ENCODE peak calls at places on chromosome 4, in six cellular contexts. E, O, N, L, C and B are unnamed samples.

GRCh38 chr4:174494146-174494545 is 28.1 kb downstream of the HPGD start:
- DNase-seq in E (no peak), O (no peak), N (no peak), L (no peak), C (no peak), B (no peak)

GRCh38 chr4:40564004-40564403 is 65.7 kb downstream of the RBM47 start:
- DNase-seq in E (no peak), O (no peak), N (no peak), L (no peak), C (no peak), B (peak; percentile 6)

GRCh38 chr4:134499074-134499473 is 297.5 kb upstream of the PABPC4L start:
- DNase-seq in E (no peak), O (no peak), N (no peak), L (no peak), C (no peak), B (no peak)

GRCh38 chr4:20272411-20272872 is 20.7 kb downstream of the SLIT2 start:
- DNase-seq in E (no peak), O (no peak), N (no peak), L (no peak), C (no peak), B (no peak)

GRCh38 chr4:75497133-75497532 is 17.1 kb downstream of the RCHY1 start:
- DNase-seq in E (no peak), O (no peak), N (no peak), L (no peak), C (no peak), B (no peak)

GRCh38 chr4:178142724-178143123 is 700.5 kb upstream of the AGA start:
- DNase-seq in E (no peak), O (no peak), N (no peak), L (no peak), C (no peak), B (no peak)

GRCh38 chr4:786861-787300 is 39.0 kb downstream of the CPLX1 start:
- DNase-seq in E (no peak), O (no peak), N (no peak), L (no peak), C (peak; percentile 13), B (no peak)

GRCh38 chr4:123555500-123556273 is 159.1 kb downstream of the SPRY1 start:
- DNase-seq in E (peak; percentile 87), O (peak; percentile 2), N (peak; percentile 87), L (peak; percentile 96), C (peak; percentile 81), B (peak; percentile 28)

GRCh38 chr4:140884431-140885058 is 128.4 kb upstream of the TBC1D9 start:
- DNase-seq in E (peak; percentile 39), O (no peak), N (no peak), L (peak; percentile 29), C (no peak), B (no peak)

GRCh38 chr4:14864967-14865366 is 137.3 kb upstream of the CPEB2 start:
- DNase-seq in E (no peak), O (no peak), N (no peak), L (no peak), C (no peak), B (no peak)

GRCh38 chr4:145170209-145170608 is 10.2 kb downstream of the OTUD4 start:
- DNase-seq in E (no peak), O (no peak), N (no peak), L (no peak), C (no peak), B (no peak)

DNA sequence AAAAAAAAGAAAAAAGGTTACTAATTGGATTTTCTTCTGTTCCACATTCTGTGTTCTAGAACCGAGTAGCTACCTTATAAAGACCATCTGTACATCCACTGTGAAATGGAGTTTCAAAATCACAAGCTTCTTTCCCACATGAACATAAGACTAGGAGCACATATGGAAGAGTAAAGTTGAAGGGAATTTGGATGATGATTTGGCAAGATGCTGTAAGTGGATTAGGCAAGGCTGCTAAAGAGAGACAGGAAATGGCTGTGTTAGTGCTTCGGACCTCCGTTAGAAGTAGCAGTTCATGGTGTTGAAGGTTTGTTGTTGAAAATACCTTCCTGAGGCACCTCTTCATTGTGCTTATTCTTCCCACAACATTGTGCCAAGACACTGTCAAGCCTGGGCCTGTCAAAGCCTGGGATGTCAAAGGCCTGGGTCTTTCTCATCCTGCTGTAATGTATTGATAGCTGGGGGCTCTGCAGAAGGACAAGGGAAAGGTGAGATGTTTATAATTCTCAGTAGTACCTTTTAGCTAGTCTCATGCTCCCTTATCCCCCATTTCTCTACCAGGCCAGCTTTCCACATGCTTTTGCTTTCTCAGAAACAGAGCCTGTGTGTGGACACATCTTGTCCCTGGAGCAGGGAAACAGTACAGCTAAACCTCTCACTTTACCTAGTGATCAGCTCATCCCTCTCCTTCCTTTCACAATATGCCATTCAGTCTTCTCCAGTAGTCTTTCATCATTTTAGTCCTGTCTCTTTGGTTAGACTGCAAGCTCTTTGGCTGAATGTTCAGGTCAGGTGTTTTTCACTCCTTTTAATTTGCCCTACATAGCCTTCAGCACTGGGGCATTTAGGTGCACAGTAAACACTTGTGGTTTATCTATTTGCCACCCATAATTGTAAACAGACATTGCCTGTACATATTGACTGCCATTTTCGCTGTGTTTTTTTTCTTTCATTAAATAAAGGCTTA is 37.9 kb upstream of the CYP2U1 start:
- DNase-seq in E (no peak), O (no peak), N (no peak), L (no peak), C (no peak), B (no peak)
- H3K27ac ChIP-seq in E (peak overlapping the region; percentile 12), O (no peak overlapping the region), N (no peak overlapping the region), L (no peak overlapping the region), C (no peak overlapping the region), B (no peak overlapping the region)

GRCh38 chr4:11216520-11216919 is 212.2 kb downstream of the HS3ST1 start:
- DNase-seq in E (no peak), O (no peak), N (no peak), L (no peak), C (no peak), B (no peak)

GRCh38 chr4:11223261-11223660 is 205.4 kb downstream of the HS3ST1 start:
- DNase-seq in E (no peak), O (no peak), N (no peak), L (no peak), C (no peak), B (no peak)

GRCh38 chr4:11214281-11214680 is 214.4 kb downstream of the HS3ST1 start:
- DNase-seq in E (no peak), O (no peak), N (no peak), L (no peak), C (no peak), B (no peak)

GRCh38 chr4:11218692-11219091 is 210.0 kb downstream of the HS3ST1 start:
- DNase-seq in E (no peak), O (no peak), N (no peak), L (no peak), C (no peak), B (no peak)
- TF ChIP-seq CTCF in E (no peak), O (no peak), N (no peak), L (no peak), C (no peak), B (no peak)

DNA sequence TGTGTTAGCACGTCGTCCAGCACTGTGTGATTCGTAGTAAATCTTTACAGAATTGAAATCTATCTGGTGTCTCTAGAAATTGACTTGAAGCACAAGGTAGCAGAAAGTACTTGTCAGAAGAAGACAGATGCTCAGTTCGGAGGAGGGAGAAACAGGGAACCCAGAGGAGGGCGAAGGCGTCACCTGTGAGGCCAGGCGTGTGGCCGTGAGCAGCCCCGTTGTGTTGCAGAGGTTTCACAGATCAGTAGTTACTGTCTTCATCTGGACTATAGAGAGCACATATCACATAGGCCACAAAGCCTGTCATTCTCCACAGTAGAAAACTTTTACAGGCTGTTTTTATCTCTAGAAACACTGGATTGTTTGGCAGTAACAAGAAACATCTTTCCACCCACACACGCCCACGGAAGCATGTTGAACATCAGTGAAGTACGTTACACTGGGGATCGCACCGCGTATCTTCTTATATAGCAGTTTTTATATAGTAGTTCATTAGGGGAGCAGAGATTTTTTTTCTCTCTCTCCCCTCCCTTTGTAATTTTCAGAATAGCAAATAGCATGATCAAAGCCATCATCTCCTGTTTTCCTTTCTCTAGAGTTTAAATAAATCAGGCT is 48.1 kb upstream of the TLR3 start:
- DNase-seq in E (no peak), O (no peak), N (no peak), L (no peak), C (no peak), B (peak; percentile 77)
- H3K4me3 ChIP-seq in E (no peak overlapping the region), O (no peak overlapping the region), N (no peak overlapping the region), L (no peak overlapping the region), C (no peak overlapping the region), B (no peak overlapping the region)

GRCh38 chr4:47482326-47482725 is 2.7 kb upstream of the ATP10D start:
- DNase-seq in E (no peak), O (no peak), N (no peak), L (no peak), C (no peak), B (no peak)
- H3K27ac ChIP-seq in E (no peak overlapping the region), O (peak overlapping the region; percentile 15), N (no peak overlapping the region), L (no peak overlapping the region), C (peak overlapping the region; percentile 26), B (no peak overlapping the region)

DNA sequence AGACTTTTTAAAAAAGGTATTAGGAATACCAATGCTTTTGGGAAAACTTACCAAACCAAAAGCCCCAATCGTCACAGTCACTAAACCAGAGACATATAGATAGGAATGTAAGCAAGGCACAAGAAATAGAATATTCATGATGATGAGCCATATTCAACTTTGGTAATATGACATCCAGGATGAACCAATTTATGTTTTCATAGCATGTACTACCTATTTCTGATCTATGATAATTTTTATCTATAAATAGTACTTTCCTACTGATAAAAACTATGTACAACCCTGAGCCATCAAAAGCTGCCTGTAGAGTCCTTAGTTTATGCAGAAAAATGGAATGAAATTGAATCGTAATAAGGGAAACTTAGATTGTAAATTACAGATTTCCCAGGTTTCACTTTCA is 18.9 kb downstream of the CAMK2D start:
- DNase-seq in E (no peak), O (no peak), N (no peak), L (no peak), C (no peak), B (no peak)
- TF ChIP-seq CTCF in E (no peak), O (no peak), N (no peak), L (no peak), C (no peak), B (no peak)

GRCh38 chr4:159979351-159979750 is 876.5 kb downstream of the RAPGEF2 start:
- DNase-seq in E (no peak), O (no peak), N (no peak), L (no peak), C (no peak), B (no peak)

GRCh38 chr4:159983080-159983479 is 880.2 kb downstream of the RAPGEF2 start:
- DNase-seq in E (no peak), O (no peak), N (no peak), L (no peak), C (no peak), B (no peak)

GRCh38 chr4:159977907-159978617 is 875.2 kb downstream of the RAPGEF2 start:
- DNase-seq in E (no peak), O (no peak), N (no peak), L (no peak), C (no peak), B (no peak)

GRCh38 chr4:159981457-159981856 is 878.6 kb downstream of the RAPGEF2 start:
- DNase-seq in E (no peak), O (no peak), N (no peak), L (no peak), C (no peak), B (no peak)

DNA sequence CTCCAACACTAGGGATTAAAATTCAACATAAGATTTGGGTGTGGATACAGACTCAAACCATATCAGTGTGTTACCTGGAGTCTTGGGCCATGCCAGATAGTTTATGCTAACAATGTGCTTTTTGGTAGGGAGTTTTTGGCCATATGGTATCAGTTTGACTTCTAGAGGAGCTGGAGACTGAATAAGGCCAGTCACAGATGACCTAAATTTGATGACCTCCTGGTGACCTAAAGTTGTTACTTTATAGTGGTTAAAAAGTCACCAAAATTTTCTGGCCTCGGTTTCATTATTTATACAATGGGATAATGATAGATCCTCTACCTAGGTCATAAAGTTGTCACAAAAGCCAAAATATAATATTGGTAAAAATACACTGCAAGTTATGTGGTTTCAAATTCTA is 877.1 kb downstream of the RAPGEF2 start:
- DNase-seq in E (no peak), O (no peak), N (no peak), L (no peak), C (no peak), B (no peak)
- H3K4me3 ChIP-seq in E (no peak overlapping the region), O (no peak overlapping the region), N (no peak overlapping the region), L (no peak overlapping the region), C (no peak overlapping the region), B (no peak overlapping the region)